ENCODE peak calls at places on chromosomes 2 and 18, in five cellular contexts. One of them, this sample, is unnamed.

GRCh38 chr2:26144953-26145680 is 27.8 kb upstream of the GAREM2 start:
- DNase-seq in GM23248: peak; percentile 68
- DNase-seq in fibroblast of lung: peak; percentile 69
- DNase-seq in central memory CD4-positive, alpha-beta T cell: peak; percentile 44
- DNase-seq in tibial nerve: peak; percentile 38
- DNase-seq in this sample: peak; percentile 68

GRCh38 chr2:234694244-234695013 is 197.5 kb upstream of the ARL4C start:
- DNase-seq in GM23248: peak; percentile 79
- DNase-seq in fibroblast of lung: peak; percentile 97
- DNase-seq in central memory CD4-positive, alpha-beta T cell: no peak
- DNase-seq in tibial nerve: no peak
- DNase-seq in this sample: no peak

GRCh38 chr2:28993211-28993960 is 12.3 kb downstream of the TOGARAM2 start:
- DNase-seq in GM23248: no peak
- DNase-seq in fibroblast of lung: no peak
- DNase-seq in central memory CD4-positive, alpha-beta T cell: no peak
- DNase-seq in tibial nerve: no peak
- DNase-seq in this sample: no peak

GRCh38 chr2:172456002-172456401 is 28.6 kb downstream of the ITGA6 start:
- DNase-seq in GM23248: no peak
- DNase-seq in fibroblast of lung: no peak
- DNase-seq in central memory CD4-positive, alpha-beta T cell: no peak
- DNase-seq in tibial nerve: no peak
- DNase-seq in this sample: no peak

GRCh38 chr2:3127279-3127690 is 250.3 kb downstream of the EIPR1 start:
- DNase-seq in GM23248: no peak
- DNase-seq in fibroblast of lung: no peak
- DNase-seq in central memory CD4-positive, alpha-beta T cell: peak; percentile 7
- DNase-seq in tibial nerve: no peak
- DNase-seq in this sample: no peak

GRCh38 chr2:121400206-121400605 is 115.2 kb upstream of the TFCP2L1 start:
- DNase-seq in GM23248: peak; percentile 1
- DNase-seq in fibroblast of lung: peak; percentile 85
- DNase-seq in central memory CD4-positive, alpha-beta T cell: no peak
- DNase-seq in tibial nerve: no peak
- DNase-seq in this sample: no peak

GRCh38 chr2:128513416-128514283 is 195.0 kb upstream of the HS6ST1 start:
- DNase-seq in GM23248: no peak
- DNase-seq in fibroblast of lung: no peak
- DNase-seq in central memory CD4-positive, alpha-beta T cell: no peak
- DNase-seq in tibial nerve: no peak
- DNase-seq in this sample: no peak

GRCh38 chr2:60641866-60642788 is 88.7 kb upstream of the BCL11A start:
- DNase-seq in GM23248: peak; percentile 78
- DNase-seq in fibroblast of lung: peak; percentile 66
- DNase-seq in central memory CD4-positive, alpha-beta T cell: peak; percentile 3
- DNase-seq in tibial nerve: no peak
- DNase-seq in this sample: no peak

GRCh38 chr2:185279999-185280398 is 458.6 kb upstream of the FSIP2 start:
- DNase-seq in GM23248: peak; percentile 33
- DNase-seq in fibroblast of lung: peak; percentile 36
- DNase-seq in central memory CD4-positive, alpha-beta T cell: no peak
- DNase-seq in tibial nerve: no peak
- DNase-seq in this sample: no peak

GRCh38 chr2:228987441-228988155 is 283.5 kb downstream of the PID1 start:
- DNase-seq in GM23248: no peak
- DNase-seq in fibroblast of lung: no peak
- DNase-seq in central memory CD4-positive, alpha-beta T cell: no peak
- DNase-seq in tibial nerve: no peak
- DNase-seq in this sample: no peak

GRCh38 chr2:71804251-71804650 is 343.4 kb downstream of the CYP26B1 start:
- DNase-seq in GM23248: peak; percentile 56
- DNase-seq in fibroblast of lung: no peak
- DNase-seq in central memory CD4-positive, alpha-beta T cell: no peak
- DNase-seq in tibial nerve: no peak
- DNase-seq in this sample: peak; percentile 27

GRCh38 chr18:76518543-76519155 is 23.6 kb upstream of the ZNF516 start:
- DNase-seq in GM23248: peak; percentile 77
- DNase-seq in fibroblast of lung: peak; percentile 55
- DNase-seq in central memory CD4-positive, alpha-beta T cell: no peak
- DNase-seq in tibial nerve: peak; percentile 34
- DNase-seq in this sample: no peak

GRCh38 chr2:189086710-189087109 is 92.9 kb downstream of the COL5A2 start:
- DNase-seq in GM23248: peak; percentile 82
- DNase-seq in fibroblast of lung: peak; percentile 75
- DNase-seq in central memory CD4-positive, alpha-beta T cell: no peak
- DNase-seq in tibial nerve: no peak
- DNase-seq in this sample: no peak

GRCh38 chr2:85468096-85468703 is 49.7 kb downstream of the SH2D6 start:
- DNase-seq in GM23248: no peak
- DNase-seq in fibroblast of lung: no peak
- DNase-seq in central memory CD4-positive, alpha-beta T cell: no peak
- DNase-seq in tibial nerve: no peak
- DNase-seq in this sample: no peak

GRCh38 chr2:25159947-25160346 is 8.4 kb downstream of the POMC start:
- DNase-seq in GM23248: peak; percentile 16
- DNase-seq in fibroblast of lung: no peak
- DNase-seq in central memory CD4-positive, alpha-beta T cell: no peak
- DNase-seq in tibial nerve: no peak
- DNase-seq in this sample: no peak

GRCh38 chr2:109694190-109694589 is 80.0 kb downstream of the SOWAHC start:
- DNase-seq in GM23248: peak; percentile 48
- DNase-seq in fibroblast of lung: no peak
- DNase-seq in central memory CD4-positive, alpha-beta T cell: no peak
- DNase-seq in tibial nerve: no peak
- DNase-seq in this sample: no peak

GRCh38 chr2:204357175-204357695 is 188.0 kb upstream of the PARD3B start:
- DNase-seq in GM23248: no peak
- DNase-seq in fibroblast of lung: no peak
- DNase-seq in central memory CD4-positive, alpha-beta T cell: no peak
- DNase-seq in tibial nerve: no peak
- DNase-seq in this sample: no peak

GRCh38 chr2:64649626-64650025 is 4.1 kb downstream of the SERTAD2 start:
- DNase-seq in GM23248: peak; percentile 54
- DNase-seq in fibroblast of lung: no peak
- DNase-seq in central memory CD4-positive, alpha-beta T cell: no peak
- DNase-seq in tibial nerve: no peak
- DNase-seq in this sample: no peak

This sample was measured in ascending aorta.